ENCODE peak calls at places on chromosomes 1 and 21, in six cellular contexts. One of them, this sample, is unnamed.

GRCh38 chr1:17250601-17251000 is 1.7 kb downstream of the PADI3 start:
- DNase-seq in NCI-H2029 treated with DMSO at 0.1 percent for 48 hours: no peak
- DNase-seq in left lung: no peak
- DNase-seq in GM10248: no peak
- DNase-seq in osteocyte: no peak
- DNase-seq in cardiac fibroblast: no peak
- DNase-seq in this sample: no peak

GRCh38 chr1:154870734-154871133 is 653 bp upstream of the KCNN3 start:
- DNase-seq in NCI-H2029 treated with DMSO at 0.1 percent for 48 hours: no peak
- DNase-seq in left lung: no peak
- DNase-seq in GM10248: no peak
- DNase-seq in osteocyte: no peak
- DNase-seq in cardiac fibroblast: no peak
- DNase-seq in this sample: no peak

GRCh38 chr1:112713466-112714312 is 1.4 kb downstream of the PPM1J start:
- DNase-seq in NCI-H2029 treated with DMSO at 0.1 percent for 48 hours: no peak
- DNase-seq in left lung: peak; percentile 39
- DNase-seq in GM10248: peak; percentile 62
- DNase-seq in osteocyte: no peak
- DNase-seq in cardiac fibroblast: no peak
- DNase-seq in this sample: no peak

GRCh38 chr1:17347769-17348592 is 24.0 kb upstream of the PADI6 start:
- DNase-seq in NCI-H2029 treated with DMSO at 0.1 percent for 48 hours: no peak
- DNase-seq in left lung: no peak
- DNase-seq in GM10248: no peak
- DNase-seq in osteocyte: no peak
- DNase-seq in cardiac fibroblast: peak; percentile 79
- DNase-seq in this sample: no peak

GRCh38 chr1:222582099-222582774 is 7.5 kb downstream of the TAF1A start:
- DNase-seq in NCI-H2029 treated with DMSO at 0.1 percent for 48 hours: no peak
- DNase-seq in left lung: no peak
- DNase-seq in GM10248: peak; percentile 11
- DNase-seq in osteocyte: no peak
- DNase-seq in cardiac fibroblast: peak; percentile 50
- DNase-seq in this sample: no peak

GRCh38 chr1:89610457-89610991 is 22.4 kb upstream of the LRRC8C start:
- DNase-seq in NCI-H2029 treated with DMSO at 0.1 percent for 48 hours: no peak
- DNase-seq in left lung: no peak
- DNase-seq in GM10248: no peak
- DNase-seq in osteocyte: no peak
- DNase-seq in cardiac fibroblast: no peak
- DNase-seq in this sample: no peak

GRCh38 chr21:34886554-34887385 is 162.3 kb downstream of the RUNX1 start:
- DNase-seq in NCI-H2029 treated with DMSO at 0.1 percent for 48 hours: peak; percentile 31
- DNase-seq in left lung: peak; percentile 44
- DNase-seq in GM10248: no peak
- DNase-seq in osteocyte: no peak
- DNase-seq in cardiac fibroblast: no peak
- DNase-seq in this sample: peak; percentile 91

GRCh38 chr1:109250454-109251276 is 1.3 kb downstream of the CELSR2 start:
- DNase-seq in NCI-H2029 treated with DMSO at 0.1 percent for 48 hours: no peak
- DNase-seq in left lung: no peak
- DNase-seq in GM10248: no peak
- DNase-seq in osteocyte: no peak
- DNase-seq in cardiac fibroblast: no peak
- DNase-seq in this sample: no peak

GRCh38 chr1:54409156-54410142 is 3.3 kb upstream of the SSBP3 start:
- DNase-seq in NCI-H2029 treated with DMSO at 0.1 percent for 48 hours: no peak
- DNase-seq in left lung: no peak
- DNase-seq in GM10248: peak; percentile 69
- DNase-seq in osteocyte: no peak
- DNase-seq in cardiac fibroblast: no peak
- DNase-seq in this sample: no peak

GRCh38 chr1:44853201-44853600 is 10.1 kb upstream of the PTCH2 start:
- DNase-seq in NCI-H2029 treated with DMSO at 0.1 percent for 48 hours: no peak
- DNase-seq in left lung: no peak
- DNase-seq in GM10248: no peak
- DNase-seq in osteocyte: no peak
- DNase-seq in cardiac fibroblast: no peak
- DNase-seq in this sample: no peak

GRCh38 chr1:21657456-21658190 is 11.5 kb downstream of the RAP1GAP start:
- DNase-seq in NCI-H2029 treated with DMSO at 0.1 percent for 48 hours: no peak
- DNase-seq in left lung: no peak
- DNase-seq in GM10248: no peak
- DNase-seq in osteocyte: no peak
- DNase-seq in cardiac fibroblast: no peak
- DNase-seq in this sample: no peak

GRCh38 chr1:187409341-187409740 is 580.6 kb downstream of the PLA2G4A start:
- DNase-seq in NCI-H2029 treated with DMSO at 0.1 percent for 48 hours: no peak
- DNase-seq in left lung: no peak
- DNase-seq in GM10248: no peak
- DNase-seq in osteocyte: no peak
- DNase-seq in cardiac fibroblast: no peak
- DNase-seq in this sample: no peak

GRCh38 chr1:29236993-29237905 is 927 bp downstream of the PTPRU start:
- DNase-seq in NCI-H2029 treated with DMSO at 0.1 percent for 48 hours: no peak
- DNase-seq in left lung: no peak
- DNase-seq in GM10248: no peak
- DNase-seq in osteocyte: no peak
- DNase-seq in cardiac fibroblast: peak; percentile 47
- DNase-seq in this sample: no peak

GRCh38 chr1:65541161-65541560 is 120.7 kb downstream of the LEPR start:
- DNase-seq in NCI-H2029 treated with DMSO at 0.1 percent for 48 hours: no peak
- DNase-seq in left lung: no peak
- DNase-seq in GM10248: no peak
- DNase-seq in osteocyte: no peak
- DNase-seq in cardiac fibroblast: no peak
- DNase-seq in this sample: no peak

GRCh38 chr21:45386728-45387371 is 18.1 kb upstream of the COL18A1 start:
- DNase-seq in NCI-H2029 treated with DMSO at 0.1 percent for 48 hours: no peak
- DNase-seq in left lung: peak; percentile 34
- DNase-seq in GM10248: no peak
- DNase-seq in osteocyte: no peak
- DNase-seq in cardiac fibroblast: peak; percentile 89
- DNase-seq in this sample: no peak

GRCh38 chr1:56095924-56096655 is 483.3 kb downstream of the PLPP3 start:
- DNase-seq in NCI-H2029 treated with DMSO at 0.1 percent for 48 hours: no peak
- DNase-seq in left lung: peak; percentile 34
- DNase-seq in GM10248: no peak
- DNase-seq in osteocyte: no peak
- DNase-seq in cardiac fibroblast: peak; percentile 85
- DNase-seq in this sample: no peak

GRCh38 chr1:56993355-56993985 is 27.7 kb upstream of the C8B start:
- DNase-seq in NCI-H2029 treated with DMSO at 0.1 percent for 48 hours: no peak
- DNase-seq in left lung: no peak
- DNase-seq in GM10248: no peak
- DNase-seq in osteocyte: no peak
- DNase-seq in cardiac fibroblast: no peak
- DNase-seq in this sample: no peak

GRCh38 chr1:19458815-19459417 is 26.4 kb downstream of the CAPZB start:
- DNase-seq in NCI-H2029 treated with DMSO at 0.1 percent for 48 hours: no peak
- DNase-seq in left lung: no peak
- DNase-seq in GM10248: no peak
- DNase-seq in osteocyte: no peak
- DNase-seq in cardiac fibroblast: no peak
- DNase-seq in this sample: no peak

This sample was measured in esophagus muscularis mucosa.